ENCODE peak calls at places on chromosome X, in five cellular contexts. T is brain microvascular endothelial cell; Z is CD4-positive, alpha-beta memory T cell; E is ascending aorta; S is Peyer's patch. C is an unnamed sample.
A peak's percentile ranks its signal among the peaks of the same experiment; 100 is the strongest.

GRCh38 chrX:48741834-48742233 is 19.7 kb upstream of the GLOD5 start:
- DNase-seq in T (no peak), Z (no peak), E (no peak), S (no peak), C (no peak)

GRCh38 chrX:7147431-7147977 is at the start of gene STS:
- DNase-seq in T (no peak), Z (no peak), E (no peak), S (peak; percentile 58), C (no peak)

GRCh38 chrX:17685026-17685425 is 52.3 kb upstream of the SCML1 start:
- DNase-seq in T (no peak), Z (no peak), E (no peak), S (no peak), C (no peak)

GRCh38 chrX:130170752-130171445 is 863 bp upstream of the RAB33A start:
- DNase-seq in T (peak; percentile 20), Z (peak; percentile 60), E (no peak), S (no peak), C (no peak)

GRCh38 chrX:23896983-23897382 is 10.8 kb downstream of the APOO start:
- DNase-seq in T (no peak), Z (no peak), E (no peak), S (no peak), C (no peak)

GRCh38 chrX:130114141-130114561 is 3.9 kb upstream of the ELF4 start:
- DNase-seq in T (no peak), Z (no peak), E (no peak), S (no peak), C (peak; percentile 74)

GRCh38 chrX:2820131-2820771 is 8.5 kb upstream of the GYG2 start:
- DNase-seq in T (no peak), Z (no peak), E (no peak), S (no peak), C (no peak)

GRCh38 chrX:45347877-45348675 is 147.4 kb upstream of the DIPK2B start:
- DNase-seq in T (no peak), Z (no peak), E (no peak), S (no peak), C (no peak)

GRCh38 chrX:151151668-151152267 is 24.6 kb upstream of the GPR50 start:
- DNase-seq in T (peak; percentile 16), Z (peak; percentile 41), E (no peak), S (no peak), C (peak; percentile 30)

GRCh38 chrX:19361701-19362100 is 18.0 kb downstream of the PDHA1 start:
- DNase-seq in T (no peak), Z (no peak), E (no peak), S (no peak), C (no peak)

GRCh38 chrX:138709886-138710285 is 1.6 kb downstream of the FGF13 start:
- DNase-seq in T (no peak), Z (no peak), E (no peak), S (no peak), C (no peak)

GRCh38 chrX:2828404-2829065 is at the start of gene GYG2:
- DNase-seq in T (no peak), Z (no peak), E (no peak), S (no peak), C (no peak)

GRCh38 chrX:95860127-95860526 is 824.5 kb upstream of the DIAPH2 start:
- DNase-seq in T (no peak), Z (no peak), E (no peak), S (no peak), C (no peak)

GRCh38 chrX:1443496-1444075 is 9.1 kb downstream of the ASMTL start:
- DNase-seq in T (no peak), Z (no peak), E (no peak), S (peak; percentile 34), C (no peak)

GRCh38 chrX:14758029-14758491 is 114.8 kb downstream of the FANCB start:
- DNase-seq in T (no peak), Z (no peak), E (no peak), S (no peak), C (no peak)

GRCh38 chrX:35122756-35123155 is 180.2 kb downstream of the FAM47B start:
- DNase-seq in T (peak; percentile 28), Z (no peak), E (no peak), S (no peak), C (no peak)

GRCh38 chrX:23773601-23774175 is 9.3 kb upstream of the SAT1 start:
- DNase-seq in T (no peak), Z (peak; percentile 79), E (no peak), S (no peak), C (no peak)

GRCh38 chrX:10512258-10512657 is 108.1 kb downstream of the MID1 start:
- DNase-seq in T (peak; percentile 38), Z (no peak), E (no peak), S (no peak), C (no peak)

GRCh38 chrX:14670819-14671218 is 141.5 kb downstream of the GLRA2 start:
- DNase-seq in T (no peak), Z (no peak), E (no peak), S (no peak), C (no peak)

GRCh38 chrX:39755152-39756032 is 342.4 kb downstream of the BCOR start:
- DNase-seq in T (peak; percentile 93), Z (no peak), E (peak; percentile 74), S (peak; percentile 75), C (peak; percentile 92)

GRCh38 chrX:41022579-41022978 is 62.7 kb upstream of the USP9X start:
- DNase-seq in T (no peak), Z (no peak), E (no peak), S (no peak), C (peak; percentile 76)

GRCh38 chrX:341541-342101 is 23.0 kb upstream of the GTPBP6 start:
- DNase-seq in T (no peak), Z (no peak), E (no peak), S (no peak), C (no peak)

GRCh38 chrX:97026406-97026805 is 142.7 kb downstream of the RPA4 start:
- DNase-seq in T (peak; percentile 2), Z (no peak), E (no peak), S (no peak), C (no peak)

GRCh38 chrX:40098264-40099045 is 697 bp upstream of the BCOR start:
- DNase-seq in T (no peak), Z (peak; percentile 70), E (no peak), S (peak; percentile 65), C (no peak)

GRCh38 chrX:118807151-118808017 is 16.2 kb upstream of the ZCCHC12 start:
- DNase-seq in T (peak; percentile 6), Z (peak; percentile 22), E (no peak), S (no peak), C (peak; percentile 12)

GRCh38 chrX:49230500-49231232 is 2.5 kb downstream of the CACNA1F start:
- DNase-seq in T (no peak), Z (peak; percentile 47), E (peak; percentile 21), S (peak; percentile 80), C (no peak)

GRCh38 chrX:152220612-152221011 is 82.2 kb upstream of the MAGEA10 start:
- DNase-seq in T (peak; percentile 74), Z (no peak), E (no peak), S (no peak), C (peak; percentile 72)

GRCh38 chrX:7202206-7202605 is 54.3 kb upstream of the PUDP start:
- DNase-seq in T (no peak), Z (no peak), E (no peak), S (no peak), C (no peak)

GRCh38 chrX:134501942-134502341 is 42.0 kb downstream of the HPRT1 start:
- DNase-seq in T (no peak), Z (no peak), E (no peak), S (no peak), C (no peak)

GRCh38 chrX:1584237-1585011 is 7.0 kb upstream of the AKAP17A start:
- DNase-seq in T (no peak), Z (no peak), E (no peak), S (no peak), C (no peak)

GRCh38 chrX:2488621-2489285 is 12.0 kb downstream of the DHRSX start:
- DNase-seq in T (no peak), Z (no peak), E (no peak), S (peak; percentile 39), C (no peak)

GRCh38 chrX:11239230-11239629 is 54.0 kb upstream of the AMELX start:
- DNase-seq in T (peak; percentile 52), Z (no peak), E (no peak), S (no peak), C (peak; percentile 76)

GRCh38 chrX:123830309-123830708 is 29.5 kb upstream of the XIAP start:
- DNase-seq in T (no peak), Z (no peak), E (no peak), S (peak; percentile 74), C (peak; percentile 73)

GRCh38 chrX:103531002-103531401 is 11.7 kb upstream of the RAB40A start:
- DNase-seq in T (peak; percentile 77), Z (no peak), E (no peak), S (no peak), C (no peak)
- H3K27ac ChIP-seq in T (peak overlapping the region; percentile 66), Z (no peak overlapping the region), E (no peak overlapping the region), S (no peak overlapping the region), C (no peak overlapping the region)

GRCh38 chrX:105701310-105702052 is 120.9 kb upstream of the NRK start:
- DNase-seq in T (no peak), Z (no peak), E (no peak), S (no peak), C (peak; percentile 6)
- H3K27ac ChIP-seq in T (no peak overlapping the region), Z (no peak overlapping the region), E (no peak overlapping the region), S (no peak overlapping the region), C (no peak overlapping the region)

GRCh38 chrX:13587791-13588477 is 18.5 kb downstream of the EGFL6 start:
- DNase-seq in T (no peak), Z (no peak), E (no peak), S (no peak), C (no peak)

DNA sequence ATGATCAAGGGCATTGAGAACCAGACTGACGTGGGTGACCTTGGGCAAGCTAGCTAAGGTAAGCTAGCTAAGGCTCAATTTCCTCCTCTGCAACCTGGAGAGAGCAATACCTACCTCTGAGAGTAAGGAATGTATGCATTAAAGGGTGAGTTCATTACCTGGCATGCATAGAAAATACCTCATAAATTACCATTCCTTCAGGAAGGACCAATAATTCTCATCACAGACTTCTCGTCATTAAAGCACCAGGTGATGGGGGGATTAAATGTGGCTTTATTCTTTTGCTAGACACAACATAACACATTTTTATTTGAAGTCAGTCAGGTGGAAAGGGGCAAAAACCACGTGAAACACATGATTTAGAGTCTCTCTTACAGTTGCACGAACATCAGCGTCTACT is 21.5 kb downstream of the EGFL6 start:
- DNase-seq in T (no peak), Z (no peak), E (no peak), S (no peak), C (no peak)
- H3K27ac ChIP-seq in T (no peak overlapping the region), Z (no peak overlapping the region), E (no peak overlapping the region), S (no peak overlapping the region), C (no peak overlapping the region)

GRCh38 chrX:43706786-43707185 is 50.7 kb downstream of the MAOA start:
- DNase-seq in T (no peak), Z (no peak), E (no peak), S (no peak), C (no peak)

GRCh38 chrX:43702079-43702524 is 46.0 kb downstream of the MAOA start:
- DNase-seq in T (no peak), Z (no peak), E (no peak), S (no peak), C (no peak)

GRCh38 chrX:43703211-43703791 is 47.2 kb downstream of the MAOA start:
- DNase-seq in T (peak; percentile 51), Z (no peak), E (no peak), S (no peak), C (peak; percentile 56)

GRCh38 chrX:43707812-43708548 is 51.9 kb downstream of the MAOA start:
- DNase-seq in T (no peak), Z (no peak), E (no peak), S (peak; percentile 66), C (no peak)

GRCh38 chrX:43702660-43703059 is 46.6 kb downstream of the MAOA start:
- DNase-seq in T (no peak), Z (no peak), E (no peak), S (no peak), C (no peak)
- H3K27ac ChIP-seq in T (peak overlapping the region; percentile 56), Z (no peak overlapping the region), E (peak overlapping the region; percentile 76), S (no peak overlapping the region), C (no peak overlapping the region)

GRCh38 chrX:9464435-9465371 is at the start of gene TBL1X:
- DNase-seq in T (no peak), Z (peak; percentile 49), E (no peak), S (peak; percentile 50), C (no peak)
- H3K27ac ChIP-seq in T (peak within 1 kb of the TSS; percentile 24), Z (peak within 1 kb of the TSS; percentile 56), E (peak within 1 kb of the TSS; percentile 93), S (peak within 1 kb of the TSS; percentile 57), C (peak within 1 kb of the TSS; percentile 55)